ENCODE peak calls at places on chromosomes 3 and 15, in ten cellular contexts. One of them, this sample, is unnamed.

GRCh38 chr3:127775398-127776109 is 46.8 kb downstream of the MGLL start:
- DNase-seq in A172: peak; percentile 83
- DNase-seq in GM04504: no peak
- DNase-seq in NCI-H524 treated with DMSO at 0.1 percent for 48 hours: peak; percentile 54
- DNase-seq in epithelial cell of esophagus: no peak
- DNase-seq in NCI-H460: no peak
- DNase-seq in left ventricle myocardium superior: peak; percentile 76
- DNase-seq in HS-27A: no peak
- DNase-seq in activated T-cell treated with anti-CD3 and anti-CD28 coated beads, Interleukin-2, amount 50 U/mL, for 1 hour: no peak
- DNase-seq in K562: no peak
- DNase-seq in this sample: peak; percentile 61

GRCh38 chr3:53516339-53516738 is 21.9 kb downstream of the CACNA1D start:
- DNase-seq in A172: no peak
- DNase-seq in GM04504: no peak
- DNase-seq in NCI-H524 treated with DMSO at 0.1 percent for 48 hours: no peak
- DNase-seq in epithelial cell of esophagus: no peak
- DNase-seq in NCI-H460: no peak
- DNase-seq in left ventricle myocardium superior: no peak
- DNase-seq in HS-27A: no peak
- DNase-seq in activated T-cell treated with anti-CD3 and anti-CD28 coated beads, Interleukin-2, amount 50 U/mL, for 1 hour: no peak
- DNase-seq in K562: no peak
- DNase-seq in this sample: no peak

GRCh38 chr3:13007251-13007941 is 65.8 kb downstream of the IQSEC1 start:
- DNase-seq in A172: no peak
- DNase-seq in GM04504: no peak
- DNase-seq in NCI-H524 treated with DMSO at 0.1 percent for 48 hours: no peak
- DNase-seq in epithelial cell of esophagus: no peak
- DNase-seq in NCI-H460: no peak
- DNase-seq in left ventricle myocardium superior: no peak
- DNase-seq in HS-27A: no peak
- DNase-seq in activated T-cell treated with anti-CD3 and anti-CD28 coated beads, Interleukin-2, amount 50 U/mL, for 1 hour: no peak
- DNase-seq in K562: peak; percentile 61
- DNase-seq in this sample: no peak

GRCh38 chr3:55621026-55621422 is 133.9 kb upstream of the WNT5A start:
- DNase-seq in A172: no peak
- DNase-seq in GM04504: no peak
- DNase-seq in NCI-H524 treated with DMSO at 0.1 percent for 48 hours: no peak
- DNase-seq in epithelial cell of esophagus: no peak
- DNase-seq in NCI-H460: no peak
- DNase-seq in left ventricle myocardium superior: no peak
- DNase-seq in HS-27A: no peak
- DNase-seq in activated T-cell treated with anti-CD3 and anti-CD28 coated beads, Interleukin-2, amount 50 U/mL, for 1 hour: no peak
- DNase-seq in K562: no peak
- DNase-seq in this sample: no peak

GRCh38 chr15:67085237-67085817 is 19.9 kb downstream of the SMAD3 start:
- DNase-seq in A172: no peak
- DNase-seq in GM04504: no peak
- DNase-seq in NCI-H524 treated with DMSO at 0.1 percent for 48 hours: no peak
- DNase-seq in epithelial cell of esophagus: no peak
- DNase-seq in NCI-H460: no peak
- DNase-seq in left ventricle myocardium superior: no peak
- DNase-seq in HS-27A: no peak
- DNase-seq in activated T-cell treated with anti-CD3 and anti-CD28 coated beads, Interleukin-2, amount 50 U/mL, for 1 hour: no peak
- DNase-seq in K562: no peak
- DNase-seq in this sample: no peak

GRCh38 chr3:54443572-54444161 is 321.3 kb downstream of the CACNA2D3 start:
- DNase-seq in A172: peak; percentile 65
- DNase-seq in GM04504: no peak
- DNase-seq in NCI-H524 treated with DMSO at 0.1 percent for 48 hours: no peak
- DNase-seq in epithelial cell of esophagus: no peak
- DNase-seq in NCI-H460: no peak
- DNase-seq in left ventricle myocardium superior: peak; percentile 38
- DNase-seq in HS-27A: no peak
- DNase-seq in activated T-cell treated with anti-CD3 and anti-CD28 coated beads, Interleukin-2, amount 50 U/mL, for 1 hour: no peak
- DNase-seq in K562: no peak
- DNase-seq in this sample: no peak

GRCh38 chr3:126527455-126528211 is 3.7 kb downstream of the CHST13 start:
- DNase-seq in A172: no peak
- DNase-seq in GM04504: no peak
- DNase-seq in NCI-H524 treated with DMSO at 0.1 percent for 48 hours: no peak
- DNase-seq in epithelial cell of esophagus: no peak
- DNase-seq in NCI-H460: no peak
- DNase-seq in left ventricle myocardium superior: no peak
- DNase-seq in HS-27A: no peak
- DNase-seq in activated T-cell treated with anti-CD3 and anti-CD28 coated beads, Interleukin-2, amount 50 U/mL, for 1 hour: no peak
- DNase-seq in K562: no peak
- DNase-seq in this sample: no peak

GRCh38 chr15:60086676-60087446 is 82.8 kb downstream of the FOXB1 start:
- DNase-seq in A172: peak; percentile 50
- DNase-seq in GM04504: no peak
- DNase-seq in NCI-H524 treated with DMSO at 0.1 percent for 48 hours: no peak
- DNase-seq in epithelial cell of esophagus: no peak
- DNase-seq in NCI-H460: no peak
- DNase-seq in left ventricle myocardium superior: no peak
- DNase-seq in HS-27A: no peak
- DNase-seq in activated T-cell treated with anti-CD3 and anti-CD28 coated beads, Interleukin-2, amount 50 U/mL, for 1 hour: no peak
- DNase-seq in K562: no peak
- DNase-seq in this sample: no peak

GRCh38 chr3:82087958-82088357 is 326.5 kb upstream of the GBE1 start:
- DNase-seq in A172: peak; percentile 43
- DNase-seq in GM04504: peak; percentile 65
- DNase-seq in NCI-H524 treated with DMSO at 0.1 percent for 48 hours: no peak
- DNase-seq in epithelial cell of esophagus: peak; percentile 92
- DNase-seq in NCI-H460: no peak
- DNase-seq in left ventricle myocardium superior: no peak
- DNase-seq in HS-27A: peak; percentile 79
- DNase-seq in activated T-cell treated with anti-CD3 and anti-CD28 coated beads, Interleukin-2, amount 50 U/mL, for 1 hour: no peak
- DNase-seq in K562: no peak
- DNase-seq in this sample: peak; percentile 82

GRCh38 chr3:16203031-16203430 is 28.6 kb downstream of the GALNT15 start:
- DNase-seq in A172: peak; percentile 73
- DNase-seq in GM04504: no peak
- DNase-seq in NCI-H524 treated with DMSO at 0.1 percent for 48 hours: no peak
- DNase-seq in epithelial cell of esophagus: peak; percentile 69
- DNase-seq in NCI-H460: no peak
- DNase-seq in left ventricle myocardium superior: no peak
- DNase-seq in HS-27A: no peak
- DNase-seq in activated T-cell treated with anti-CD3 and anti-CD28 coated beads, Interleukin-2, amount 50 U/mL, for 1 hour: no peak
- DNase-seq in K562: no peak
- DNase-seq in this sample: no peak

GRCh38 chr15:55247766-55248427 is 41.7 kb downstream of the RAB27A start:
- DNase-seq in A172: no peak
- DNase-seq in GM04504: no peak
- DNase-seq in NCI-H524 treated with DMSO at 0.1 percent for 48 hours: no peak
- DNase-seq in epithelial cell of esophagus: peak; percentile 24
- DNase-seq in NCI-H460: no peak
- DNase-seq in left ventricle myocardium superior: peak; percentile 31
- DNase-seq in HS-27A: no peak
- DNase-seq in activated T-cell treated with anti-CD3 and anti-CD28 coated beads, Interleukin-2, amount 50 U/mL, for 1 hour: no peak
- DNase-seq in K562: no peak
- DNase-seq in this sample: no peak

GRCh38 chr3:129777806-129778205 is 115.7 kb downstream of the TMCC1 start:
- DNase-seq in A172: no peak
- DNase-seq in GM04504: no peak
- DNase-seq in NCI-H524 treated with DMSO at 0.1 percent for 48 hours: no peak
- DNase-seq in epithelial cell of esophagus: no peak
- DNase-seq in NCI-H460: no peak
- DNase-seq in left ventricle myocardium superior: no peak
- DNase-seq in HS-27A: peak; percentile 12
- DNase-seq in activated T-cell treated with anti-CD3 and anti-CD28 coated beads, Interleukin-2, amount 50 U/mL, for 1 hour: no peak
- DNase-seq in K562: no peak
- DNase-seq in this sample: peak; percentile 14

GRCh38 chr3:164459526-164460151 is 618.7 kb downstream of the SI start:
- DNase-seq in A172: no peak
- DNase-seq in GM04504: no peak
- DNase-seq in NCI-H524 treated with DMSO at 0.1 percent for 48 hours: no peak
- DNase-seq in epithelial cell of esophagus: no peak
- DNase-seq in NCI-H460: no peak
- DNase-seq in left ventricle myocardium superior: no peak
- DNase-seq in HS-27A: no peak
- DNase-seq in activated T-cell treated with anti-CD3 and anti-CD28 coated beads, Interleukin-2, amount 50 U/mL, for 1 hour: no peak
- DNase-seq in K562: no peak
- DNase-seq in this sample: no peak

GRCh38 chr15:61731081-61731480 is 329.2 kb downstream of the VPS13C start:
- DNase-seq in A172: no peak
- DNase-seq in GM04504: no peak
- DNase-seq in NCI-H524 treated with DMSO at 0.1 percent for 48 hours: no peak
- DNase-seq in epithelial cell of esophagus: no peak
- DNase-seq in NCI-H460: no peak
- DNase-seq in left ventricle myocardium superior: no peak
- DNase-seq in HS-27A: no peak
- DNase-seq in activated T-cell treated with anti-CD3 and anti-CD28 coated beads, Interleukin-2, amount 50 U/mL, for 1 hour: no peak
- DNase-seq in K562: no peak
- DNase-seq in this sample: no peak

GRCh38 chr3:98563661-98564281 is 29.6 kb downstream of the CPOX start:
- DNase-seq in A172: peak; percentile 88
- DNase-seq in GM04504: peak; percentile 41
- DNase-seq in NCI-H524 treated with DMSO at 0.1 percent for 48 hours: no peak
- DNase-seq in epithelial cell of esophagus: peak; percentile 76
- DNase-seq in NCI-H460: no peak
- DNase-seq in left ventricle myocardium superior: no peak
- DNase-seq in HS-27A: no peak
- DNase-seq in activated T-cell treated with anti-CD3 and anti-CD28 coated beads, Interleukin-2, amount 50 U/mL, for 1 hour: peak; percentile 38
- DNase-seq in K562: no peak
- DNase-seq in this sample: no peak

GRCh38 chr15:72312605-72313447 is 7.1 kb downstream of the CELF6 start:
- DNase-seq in A172: peak; percentile 64
- DNase-seq in GM04504: peak; percentile 47
- DNase-seq in NCI-H524 treated with DMSO at 0.1 percent for 48 hours: peak; percentile 40
- DNase-seq in epithelial cell of esophagus: peak; percentile 67
- DNase-seq in NCI-H460: peak; percentile 58
- DNase-seq in left ventricle myocardium superior: peak; percentile 69
- DNase-seq in HS-27A: peak; percentile 47
- DNase-seq in activated T-cell treated with anti-CD3 and anti-CD28 coated beads, Interleukin-2, amount 50 U/mL, for 1 hour: peak; percentile 58
- DNase-seq in K562: peak; percentile 73
- DNase-seq in this sample: peak; percentile 67

GRCh38 chr3:154085799-154086198 is 35.4 kb upstream of the ARHGEF26 start:
- DNase-seq in A172: peak; percentile 19
- DNase-seq in GM04504: no peak
- DNase-seq in NCI-H524 treated with DMSO at 0.1 percent for 48 hours: no peak
- DNase-seq in epithelial cell of esophagus: no peak
- DNase-seq in NCI-H460: no peak
- DNase-seq in left ventricle myocardium superior: no peak
- DNase-seq in HS-27A: no peak
- DNase-seq in activated T-cell treated with anti-CD3 and anti-CD28 coated beads, Interleukin-2, amount 50 U/mL, for 1 hour: no peak
- DNase-seq in K562: no peak
- DNase-seq in this sample: no peak

GRCh38 chr15:85687329-85687728 is 107.4 kb downstream of the KLHL25 start:
- DNase-seq in A172: no peak
- DNase-seq in GM04504: no peak
- DNase-seq in NCI-H524 treated with DMSO at 0.1 percent for 48 hours: no peak
- DNase-seq in epithelial cell of esophagus: no peak
- DNase-seq in NCI-H460: no peak
- DNase-seq in left ventricle myocardium superior: no peak
- DNase-seq in HS-27A: no peak
- DNase-seq in activated T-cell treated with anti-CD3 and anti-CD28 coated beads, Interleukin-2, amount 50 U/mL, for 1 hour: no peak
- DNase-seq in K562: no peak
- DNase-seq in this sample: no peak

GRCh38 chr15:71396536-71397125 is 281.4 kb downstream of the THSD4 start:
- DNase-seq in A172: no peak
- DNase-seq in GM04504: no peak
- DNase-seq in NCI-H524 treated with DMSO at 0.1 percent for 48 hours: no peak
- DNase-seq in epithelial cell of esophagus: peak; percentile 19
- DNase-seq in NCI-H460: no peak
- DNase-seq in left ventricle myocardium superior: no peak
- DNase-seq in HS-27A: no peak
- DNase-seq in activated T-cell treated with anti-CD3 and anti-CD28 coated beads, Interleukin-2, amount 50 U/mL, for 1 hour: no peak
- DNase-seq in K562: no peak
- DNase-seq in this sample: no peak

GRCh38 chr3:111128884-111129283 is 57.3 kb downstream of the NECTIN3 start:
- DNase-seq in A172: no peak
- DNase-seq in GM04504: no peak
- DNase-seq in NCI-H524 treated with DMSO at 0.1 percent for 48 hours: no peak
- DNase-seq in epithelial cell of esophagus: peak; percentile 39
- DNase-seq in NCI-H460: no peak
- DNase-seq in left ventricle myocardium superior: no peak
- DNase-seq in HS-27A: no peak
- DNase-seq in activated T-cell treated with anti-CD3 and anti-CD28 coated beads, Interleukin-2, amount 50 U/mL, for 1 hour: no peak
- DNase-seq in K562: no peak
- DNase-seq in this sample: no peak

GRCh38 chr15:63971904-63972303 is 74.4 kb downstream of the DAPK2 start:
- DNase-seq in A172: no peak
- DNase-seq in GM04504: no peak
- DNase-seq in NCI-H524 treated with DMSO at 0.1 percent for 48 hours: no peak
- DNase-seq in epithelial cell of esophagus: no peak
- DNase-seq in NCI-H460: no peak
- DNase-seq in left ventricle myocardium superior: no peak
- DNase-seq in HS-27A: no peak
- DNase-seq in activated T-cell treated with anti-CD3 and anti-CD28 coated beads, Interleukin-2, amount 50 U/mL, for 1 hour: no peak
- DNase-seq in K562: no peak
- DNase-seq in this sample: no peak

GRCh38 chr3:148146947-148147346 is 550.8 kb upstream of the AGTR1 start:
- DNase-seq in A172: peak; percentile 19
- DNase-seq in GM04504: peak; percentile 27
- DNase-seq in NCI-H524 treated with DMSO at 0.1 percent for 48 hours: no peak
- DNase-seq in epithelial cell of esophagus: peak; percentile 80
- DNase-seq in NCI-H460: no peak
- DNase-seq in left ventricle myocardium superior: no peak
- DNase-seq in HS-27A: peak; percentile 31
- DNase-seq in activated T-cell treated with anti-CD3 and anti-CD28 coated beads, Interleukin-2, amount 50 U/mL, for 1 hour: no peak
- DNase-seq in K562: no peak
- DNase-seq in this sample: no peak

GRCh38 chr15:70048578-70048977 is 49.1 kb downstream of the TLE3 start:
- DNase-seq in A172: no peak
- DNase-seq in GM04504: no peak
- DNase-seq in NCI-H524 treated with DMSO at 0.1 percent for 48 hours: no peak
- DNase-seq in epithelial cell of esophagus: no peak
- DNase-seq in NCI-H460: no peak
- DNase-seq in left ventricle myocardium superior: no peak
- DNase-seq in HS-27A: no peak
- DNase-seq in activated T-cell treated with anti-CD3 and anti-CD28 coated beads, Interleukin-2, amount 50 U/mL, for 1 hour: peak; percentile 10
- DNase-seq in K562: peak; percentile 22
- DNase-seq in this sample: no peak

GRCh38 chr3:40379674-40380306 is 7.2 kb upstream of the ENTPD3 start:
- DNase-seq in A172: no peak
- DNase-seq in GM04504: no peak
- DNase-seq in NCI-H524 treated with DMSO at 0.1 percent for 48 hours: no peak
- DNase-seq in epithelial cell of esophagus: no peak
- DNase-seq in NCI-H460: no peak
- DNase-seq in left ventricle myocardium superior: no peak
- DNase-seq in HS-27A: no peak
- DNase-seq in activated T-cell treated with anti-CD3 and anti-CD28 coated beads, Interleukin-2, amount 50 U/mL, for 1 hour: no peak
- DNase-seq in K562: no peak
- DNase-seq in this sample: no peak

GRCh38 chr15:95326689-95327525 is 1003.6 kb upstream of the NR2F2 start:
- DNase-seq in A172: no peak
- DNase-seq in GM04504: no peak
- DNase-seq in NCI-H524 treated with DMSO at 0.1 percent for 48 hours: no peak
- DNase-seq in epithelial cell of esophagus: peak; percentile 15
- DNase-seq in NCI-H460: no peak
- DNase-seq in left ventricle myocardium superior: peak; percentile 47
- DNase-seq in HS-27A: no peak
- DNase-seq in activated T-cell treated with anti-CD3 and anti-CD28 coated beads, Interleukin-2, amount 50 U/mL, for 1 hour: no peak
- DNase-seq in K562: no peak
- DNase-seq in this sample: peak; percentile 75

GRCh38 chr3:84885199-84885882 is 73.4 kb upstream of the CADM2 start:
- DNase-seq in A172: no peak
- DNase-seq in GM04504: no peak
- DNase-seq in NCI-H524 treated with DMSO at 0.1 percent for 48 hours: no peak
- DNase-seq in epithelial cell of esophagus: no peak
- DNase-seq in NCI-H460: no peak
- DNase-seq in left ventricle myocardium superior: no peak
- DNase-seq in HS-27A: no peak
- DNase-seq in activated T-cell treated with anti-CD3 and anti-CD28 coated beads, Interleukin-2, amount 50 U/mL, for 1 hour: no peak
- DNase-seq in K562: no peak
- DNase-seq in this sample: no peak

GRCh38 chr3:78140866-78141658 is 1101.2 kb downstream of the ROBO2 start:
- DNase-seq in A172: peak; percentile 52
- DNase-seq in GM04504: no peak
- DNase-seq in NCI-H524 treated with DMSO at 0.1 percent for 48 hours: no peak
- DNase-seq in epithelial cell of esophagus: peak; percentile 91
- DNase-seq in NCI-H460: no peak
- DNase-seq in left ventricle myocardium superior: no peak
- DNase-seq in HS-27A: no peak
- DNase-seq in activated T-cell treated with anti-CD3 and anti-CD28 coated beads, Interleukin-2, amount 50 U/mL, for 1 hour: no peak
- DNase-seq in K562: no peak
- DNase-seq in this sample: peak; percentile 61

GRCh38 chr15:43207024-43207423 is 13.8 kb downstream of the EPB42 start:
- DNase-seq in A172: no peak
- DNase-seq in GM04504: no peak
- DNase-seq in NCI-H524 treated with DMSO at 0.1 percent for 48 hours: no peak
- DNase-seq in epithelial cell of esophagus: no peak
- DNase-seq in NCI-H460: no peak
- DNase-seq in left ventricle myocardium superior: no peak
- DNase-seq in HS-27A: no peak
- DNase-seq in activated T-cell treated with anti-CD3 and anti-CD28 coated beads, Interleukin-2, amount 50 U/mL, for 1 hour: no peak
- DNase-seq in K562: no peak
- DNase-seq in this sample: no peak

This sample was measured in endothelial cell of umbilical vein.